ENCODE peak calls at places on chromosomes 5 and 9, in seven cellular contexts. Z is GM12865; P is body of pancreas; F is PC-9; W is psoas muscle; I is CD8-positive, alpha-beta T cell; O is foreskin fibroblast. Y is an unnamed sample.

GRCh38 chr5:6732634-6733410 is 19.6 kb downstream of the TENT4A start:
- DNase-seq in O (peak), Z (no peak), P (no peak), I (no peak), F (no peak), W (peak), Y (no peak)

GRCh38 chr9:130638278-130639118 is 25.9 kb upstream of the PRDM12 start:
- DNase-seq in P (no peak), F (no peak), W (peak), O (no peak), I (no peak), Z (no peak), Y (no peak)

GRCh38 chr9:124399323-124399962 is 15.8 kb downstream of the PSMB7 start:
- DNase-seq in Z (no peak), P (no peak), W (peak), I (no peak), F (no peak), O (no peak), Y (no peak)

GRCh38 chr9:3880851-3881250 is 355.1 kb upstream of the RFX3 start:
- DNase-seq in I (no peak), W (no peak), P (no peak), Z (no peak), F (peak), O (peak), Y (peak)

GRCh38 chr9:122056484-122056883 is 36.6 kb downstream of the TTLL11 start:
- DNase-seq in O (no peak), F (no peak), Z (no peak), P (no peak), I (no peak), W (no peak), Y (no peak)

GRCh38 chr9:27462846-27463245 is 61.2 kb upstream of the IFNK start:
- DNase-seq in W (no peak), Z (no peak), I (no peak), F (no peak), O (no peak), P (no peak), Y (no peak)

GRCh38 chr5:180306796-180307195 is 14.9 kb upstream of the MAPK9 start:
- DNase-seq in W (no peak), Z (no peak), F (no peak), I (no peak), P (no peak), O (no peak), Y (no peak)

GRCh38 chr5:170151105-170151831 is 45.6 kb downstream of the FOXI1 start:
- DNase-seq in Z (peak), I (no peak), O (peak), P (peak), W (no peak), F (peak), Y (peak)

GRCh38 chr9:73081979-73082657 is 69.5 kb upstream of the ANXA1 start:
- DNase-seq in O (peak), I (no peak), W (no peak), P (peak), Z (peak), F (no peak), Y (no peak)

GRCh38 chr9:137459601-137460362 is 648 bp upstream of the NSMF start:
- DNase-seq in P (no peak), Z (no peak), O (no peak), F (no peak), W (peak), I (no peak), Y (no peak)
- H3K4me3 ChIP-seq in P (no peak), Z (peak), O (peak), F (peak), W (peak), I (peak), Y (peak)

GRCh38 chr5:74667396-74667795 is 17.6 kb upstream of the HEXB start:
- DNase-seq in Z (no peak), F (no peak), O (no peak), W (no peak), I (no peak), P (no peak), Y (no peak)
- TF ChIP-seq CTCF in Z (no peak), F (no peak), O (no peak), W (no peak), I (no peak), P (no peak), Y (no peak)

GRCh38 chr5:149382517-149383220 is 3.6 kb upstream of the IL17B start:
- DNase-seq in O (no peak), F (no peak), I (no peak), Z (no peak), W (no peak), P (no peak), Y (no peak)
- H3K4me3 ChIP-seq in O (no peak), F (no peak), I (no peak), Z (no peak), W (peak), P (no peak), Y (no peak)

GRCh38 chr5:159642379-159642778 is 273.9 kb upstream of the ADRA1B start:
- DNase-seq in Z (no peak), W (no peak), I (no peak), O (no peak), F (no peak), P (no peak), Y (no peak)
- TF ChIP-seq CTCF in Z (no peak), W (no peak), I (no peak), O (no peak), F (no peak), P (no peak), Y (no peak)

GRCh38 chr9:100472268-100472667 is 681 bp upstream of the TMEFF1 start:
- DNase-seq in W (no peak), I (no peak), F (no peak), P (no peak), O (no peak), Z (no peak), Y (no peak)
- H3K4me3 ChIP-seq in W (peak), I (no peak), F (peak), P (no peak), O (peak), Z (no peak), Y (no peak)

GRCh38 chr9:105405514-105406131 is 42.2 kb upstream of the FSD1L start:
- DNase-seq in I (peak), W (no peak), O (peak), Z (peak), F (no peak), P (no peak), Y (peak)

GRCh38 chr9:105399117-105399516 is 48.7 kb upstream of the FSD1L start:
- DNase-seq in F (no peak), W (no peak), O (no peak), I (no peak), P (no peak), Z (no peak), Y (no peak)

GRCh38 chr9:105403552-105404246 is 44.1 kb upstream of the FSD1L start:
- DNase-seq in Z (no peak), F (no peak), I (no peak), P (no peak), O (no peak), W (no peak), Y (no peak)

GRCh38 chr9:105406369-105406768 is 41.5 kb upstream of the FSD1L start:
- DNase-seq in Z (no peak), O (no peak), I (no peak), P (no peak), F (no peak), W (no peak), Y (no peak)

GRCh38 chr9:105401651-105402050 is 46.2 kb upstream of the FSD1L start:
- DNase-seq in Z (no peak), W (no peak), P (no peak), F (no peak), I (no peak), O (peak), Y (no peak)
- TF ChIP-seq CTCF in Z (no peak), W (no peak), P (no peak), F (no peak), I (no peak), O (peak), Y (no peak)

GRCh38 chr5:100654895-100655294 is 119.7 kb downstream of the FAM174A start:
- DNase-seq in I (no peak), Z (no peak), O (no peak), F (no peak), W (no peak), P (no peak), Y (no peak)
- H3K4me3 ChIP-seq in I (no peak), Z (no peak), O (no peak), F (no peak), W (no peak), P (no peak), Y (no peak)

GRCh38 chr5:52657231-52657645 is 130.5 kb upstream of the ITGA1 start:
- DNase-seq in F (peak), Z (peak), I (no peak), O (no peak), P (no peak), W (no peak), Y (no peak)
- TF ChIP-seq CTCF in F (peak), Z (peak), I (peak), O (peak), P (peak), W (peak), Y (peak)